ENCODE peak calls at places on chromosome 1, in nine cellular contexts. F is DMS153, A is Kasumi-1, O is NAMALWA, P is heart right ventricle, E is ecto neural progenitor cell, J is Right ventricle myocardium superior, Y is astrocyte of the spinal cord, G is substantia nigra. R is an unnamed sample.

GRCh38 chr1:3785458-3786157 is 10.7 kb downstream of the LRRC47 start:
- DNase-seq in J (no peak), E (no peak), O (peak; percentile 69), Y (no peak), G (no peak), F (no peak), A (peak; percentile 75), P (peak; percentile 0), R (no peak)

GRCh38 chr1:8422439-8423133 is 104.7 kb downstream of the SLC45A1 start:
- DNase-seq in O (peak; percentile 48), E (peak; percentile 59), F (no peak), Y (peak; percentile 42), A (peak; percentile 32), G (no peak), P (peak; percentile 33), J (peak; percentile 51), R (no peak)

GRCh38 chr1:31752258-31752657 is 11.9 kb downstream of the ADGRB2 start:
- DNase-seq in A (no peak), Y (no peak), G (no peak), E (no peak), J (no peak), F (no peak), P (no peak), O (no peak), R (peak; percentile 25)

GRCh38 chr1:186082235-186082937 is 292.7 kb downstream of the TPR start:
- DNase-seq in F (peak; percentile 100), P (peak; percentile 38), O (peak; percentile 95), E (peak; percentile 59), A (peak; percentile 96), J (peak; percentile 73), Y (peak; percentile 62), G (no peak), R (no peak)

GRCh38 chr1:20494609-20495311 is 8.8 kb upstream of the CAMK2N1 start:
- DNase-seq in Y (peak; percentile 91), P (no peak), E (no peak), J (no peak), F (no peak), O (no peak), A (no peak), G (no peak), R (no peak)

GRCh38 chr1:227082999-227083746 is 143.1 kb downstream of the COQ8A start:
- DNase-seq in O (no peak), Y (no peak), G (no peak), P (no peak), J (no peak), A (no peak), E (no peak), F (no peak), R (no peak)

GRCh38 chr1:59645893-59646292 is 168.9 kb upstream of the HOOK1 start:
- DNase-seq in Y (peak; percentile 71), P (no peak), G (no peak), E (no peak), J (no peak), O (no peak), A (no peak), F (no peak), R (no peak)

GRCh38 chr1:180881806-180882509 is 30.7 kb upstream of the KIAA1614 start:
- DNase-seq in A (peak; percentile 86), G (no peak), O (peak; percentile 71), F (peak; percentile 65), J (no peak), P (no peak), Y (peak; percentile 56), E (no peak), R (no peak)

GRCh38 chr1:92486251-92487077 is at the start of gene GFI1:
- DNase-seq in E (peak; percentile 73), A (no peak), Y (no peak), G (no peak), P (peak; percentile 32), F (no peak), J (peak; percentile 56), O (peak; percentile 61), R (peak; percentile 89)

GRCh38 chr1:7493711-7494110 is 277.4 kb upstream of the VAMP3 start:
- DNase-seq in E (no peak), A (no peak), G (no peak), Y (no peak), J (no peak), P (no peak), O (no peak), F (no peak), R (no peak)

R was measured in NK-92 treated with Interleukin-12 subunit alpha and Interleukin-12 subunit beta, amount 100 ng/mL, for 24 hours.